ENCODE peak calls at places on chromosomes 3 and 15, in five cellular contexts. Q is tibial nerve; I is stimulated activated CD8-positive, alpha-beta memory T cell treated with anti-CD3 and anti-CD28 coated beads, Interleukin-7, amount 100 ng/mL, for 4 hours; S is Calu3; J is NCI-H1105. L is an unnamed sample.

GRCh38 chr3:13706451-13706850 is 157.5 kb downstream of the FBLN2 start:
- DNase-seq in S (no peak), I (no peak), Q (no peak), J (no peak), L (no peak)

GRCh38 chr15:81239190-81239589 is 42.5 kb downstream of the IL16 start:
- DNase-seq in I (no peak), S (no peak), J (no peak), Q (no peak), L (no peak)

GRCh38 chr3:197511130-197511529 is 44.6 kb downstream of the BDH1 start:
- DNase-seq in J (no peak), Q (no peak), S (no peak), I (no peak), L (no peak)

GRCh38 chr3:71978150-71978721 is 193.3 kb upstream of the PROK2 start:
- DNase-seq in I (no peak), Q (no peak), J (no peak), S (no peak), L (no peak)

GRCh38 chr3:24154751-24155150 is 209.7 kb downstream of the NR1D2 start:
- DNase-seq in S (no peak), Q (no peak), J (no peak), I (no peak), L (no peak)

GRCh38 chr15:90465930-90466567 is 63.7 kb upstream of the CRTC3 start:
- DNase-seq in I (no peak), S (no peak), Q (no peak), J (no peak), L (no peak)

GRCh38 chr3:187850256-187851010 is 105.2 kb upstream of the BCL6 start:
- DNase-seq in S (no peak), I (no peak), J (no peak), Q (peak; percentile 68), L (no peak)

GRCh38 chr3:127694467-127695215 is 21.9 kb downstream of the ABTB1 start:
- DNase-seq in Q (no peak), I (no peak), S (peak; percentile 92), J (peak; percentile 49), L (peak; percentile 51)

GRCh38 chr15:39125904-39126303 is 455.0 kb upstream of the THBS1 start:
- DNase-seq in I (peak; percentile 8), S (peak; percentile 42), Q (no peak), J (no peak), L (no peak)

GRCh38 chr15:91849749-91850161 is 3.8 kb upstream of the SLCO3A1 start:
- DNase-seq in J (no peak), S (no peak), Q (no peak), I (no peak), L (no peak)

GRCh38 chr15:89167267-89168176 is 53.9 kb downstream of the RLBP1 start:
- DNase-seq in I (peak; percentile 30), J (no peak), Q (no peak), S (peak; percentile 61), L (no peak)

GRCh38 chr3:125186261-125186770 is 26.2 kb downstream of the SLC12A8 start:
- DNase-seq in I (no peak), J (no peak), S (no peak), Q (no peak), L (no peak)

GRCh38 chr3:191210032-191210431 is 11.0 kb downstream of the OSTN start:
- DNase-seq in Q (no peak), I (no peak), J (no peak), S (no peak), L (no peak)

GRCh38 chr3:167989066-167989465 is 106.7 kb downstream of the GOLIM4 start:
- DNase-seq in I (no peak), Q (no peak), J (no peak), S (no peak), L (no peak)

GRCh38 chr3:32097768-32098167 is 8.7 kb upstream of the GPD1L start:
- DNase-seq in I (no peak), S (no peak), J (no peak), Q (no peak), L (no peak)

GRCh38 chr3:65500398-65501306 is 538.1 kb downstream of the MAGI1 start:
- DNase-seq in I (no peak), S (no peak), J (no peak), Q (no peak), L (no peak)

GRCh38 chr3:187966636-187967035 is 187.3 kb upstream of the LPP start:
- DNase-seq in Q (no peak), J (peak; percentile 38), S (no peak), I (no peak), L (no peak)

GRCh38 chr15:81329446-81329845 is 5.5 kb upstream of the STARD5 start:
- DNase-seq in Q (no peak), J (no peak), S (no peak), I (no peak), L (no peak)

GRCh38 chr15:65577129-65577996 is 33.6 kb downstream of the INTS14 start:
- DNase-seq in J (no peak), Q (no peak), S (no peak), I (no peak), L (no peak)

GRCh38 chr15:78298983-78299301 is 467 bp downstream of the SKIC8 start:
- DNase-seq in Q (no peak), I (no peak), J (no peak), S (no peak), L (no peak)

GRCh38 chr15:38768970-38769369 is 204.4 kb upstream of the RASGRP1 start:
- DNase-seq in I (no peak), S (no peak), Q (peak; percentile 32), J (no peak), L (no peak)

GRCh38 chr15:20294651-20295237 is 246.9 kb downstream of the GOLGA6L6 start:
- DNase-seq in I (no peak), S (no peak), J (no peak), Q (no peak), L (no peak)

GRCh38 chr3:111069974-111070751 is 1.5 kb upstream of the NECTIN3 start:
- DNase-seq in Q (no peak), I (no peak), S (peak; percentile 18), J (no peak), L (no peak)

GRCh38 chr15:37932522-37932921 is 1.9 kb upstream of the TMCO5A start:
- DNase-seq in I (no peak), J (no peak), S (no peak), Q (no peak), L (no peak)

GRCh38 chr15:52021128-52021671 is 2.2 kb downstream of the MAPK6 start:
- DNase-seq in Q (no peak), S (peak; percentile 37), J (no peak), I (peak; percentile 71), L (peak; percentile 35)

GRCh38 chr3:10955694-10956453 is 36.7 kb upstream of the SLC6A1 start:
- DNase-seq in I (no peak), J (no peak), S (no peak), Q (peak; percentile 38), L (no peak)

GRCh38 chr15:58545307-58546065 is 113.7 kb downstream of the LIPC start:
- DNase-seq in Q (no peak), I (peak; percentile 11), S (no peak), J (no peak), L (no peak)